ENCODE peak calls at places on chromosome 12, in seven cellular contexts. F is OCI-LY7; E is mucosa of descending colon; Q is AG10803; Z is CD8-positive, alpha-beta T cell; P is esophagus squamous epithelium; S is AG04449. W is an unnamed sample.

GRCh38 chr12:3127832-3128231 is 50.7 kb downstream of the TSPAN9 start:
- DNase-seq in F (no peak), E (no peak), Q (no peak), Z (no peak), P (no peak), S (no peak), W (no peak)

GRCh38 chr12:99721715-99722275 is 74.2 kb downstream of the GARIN6 start:
- DNase-seq in F (no peak), E (no peak), Q (no peak), Z (no peak), P (no peak), S (no peak), W (no peak)

GRCh38 chr12:114371250-114371649 is 34.7 kb downstream of the TBX5 start:
- DNase-seq in F (no peak), E (no peak), Q (no peak), Z (no peak), P (no peak), S (no peak), W (no peak)

GRCh38 chr12:94322346-94322745 is 137.3 kb downstream of the CEP83 start:
- DNase-seq in F (no peak), E (no peak), Q (no peak), Z (no peak), P (no peak), S (no peak), W (no peak)

GRCh38 chr12:123764109-123764508 is 2.0 kb downstream of the DNAH10 start:
- DNase-seq in F (no peak), E (no peak), Q (no peak), Z (no peak), P (no peak), S (no peak), W (no peak)

GRCh38 chr12:111121840-111122239 is 201.5 kb upstream of the MYL2 start:
- DNase-seq in F (no peak), E (no peak), Q (no peak), Z (no peak), P (no peak), S (no peak), W (no peak)

GRCh38 chr12:64618953-64619590 is 8.8 kb downstream of the RASSF3 start:
- DNase-seq in F (peak), E (no peak), Q (peak), Z (no peak), P (no peak), S (no peak), W (no peak)

GRCh38 chr12:31037028-31037427 is 36.6 kb upstream of the DDX11 start:
- DNase-seq in F (no peak), E (no peak), Q (no peak), Z (no peak), P (no peak), S (no peak), W (no peak)

GRCh38 chr12:113740699-113741098 is 225.4 kb downstream of the RBM19 start:
- DNase-seq in F (no peak), E (no peak), Q (no peak), Z (no peak), P (no peak), S (no peak), W (no peak)

GRCh38 chr12:117450186-117450585 is 88.8 kb upstream of the NOS1 start:
- DNase-seq in F (no peak), E (no peak), Q (no peak), Z (no peak), P (no peak), S (no peak), W (no peak)

GRCh38 chr12:46884362-46884761 is 58.6 kb upstream of the SLC38A4 start:
- DNase-seq in F (no peak), E (no peak), Q (no peak), Z (no peak), P (no peak), S (no peak), W (no peak)
- TF ChIP-seq CTCF in F (no peak), E (no peak), Q (no peak), Z (no peak), P (no peak), S (no peak), W (no peak)

GRCh38 chr12:131833896-131834641 is 5.9 kb downstream of the MMP17 start:
- DNase-seq in F (peak), E (no peak), Q (no peak), Z (no peak), P (no peak), S (no peak), W (no peak)
- TF ChIP-seq CTCF in F (peak), E (no peak), Q (peak), Z (no peak), P (no peak), S (peak), W (peak)

GRCh38 chr12:60803147-60803546 is 1207.3 kb downstream of the SLC16A7 start:
- DNase-seq in F (no peak), E (no peak), Q (no peak), Z (no peak), P (no peak), S (no peak), W (no peak)

GRCh38 chr12:60805340-60805739 is 1209.5 kb downstream of the SLC16A7 start:
- DNase-seq in F (no peak), E (no peak), Q (no peak), Z (no peak), P (no peak), S (no peak), W (no peak)
- TF ChIP-seq CTCF in F (no peak), E (no peak), Q (no peak), Z (no peak), P (no peak), S (no peak), W (no peak)

GRCh38 chr12:120539303-120539702 is 5.1 kb downstream of the RNF10 start:
- DNase-seq in F (no peak), E (no peak), Q (peak), Z (no peak), P (no peak), S (no peak), W (no peak)
- TF ChIP-seq CTCF in F (no peak), E (no peak), Q (no peak), Z (no peak), P (no peak), S (no peak), W (peak)

W was measured in epithelial cell of proximal tubule.